ENCODE peak calls at places on chromosomes 5 and 9, in nine cellular contexts. Q is IMR-90, E is H9, D is HepG2, A is fibroblast of lung, Y is GM23248, Z is neural progenitor cell, J is PC-3, O is mammary epithelial cell. L is an unnamed sample.

GRCh38 chr9:137703842-137704508 is 85.2 kb downstream of the EHMT1 start:
- DNase-seq in Q (peak; percentile 57), E (no peak), D (no peak), A (no peak), Y (peak; percentile 39), Z (no peak), J (no peak), O (no peak), L (no peak)

GRCh38 chr5:53790026-53790425 is 229.6 kb downstream of the NDUFS4 start:
- DNase-seq in Q (no peak), E (no peak), D (no peak), A (no peak), Y (no peak), Z (no peak), J (no peak), O (no peak), L (no peak)

GRCh38 chr5:5158472-5158895 is 18.4 kb downstream of the ADAMTS16 start:
- DNase-seq in Q (no peak), E (no peak), D (no peak), A (peak; percentile 54), Y (peak; percentile 7), Z (no peak), J (no peak), O (no peak), L (no peak)

GRCh38 chr5:135228236-135228635 is 170.8 kb downstream of the MACROH2A1 start:
- DNase-seq in Q (no peak), E (no peak), D (no peak), A (no peak), Y (no peak), Z (no peak), J (no peak), O (no peak), L (no peak)

GRCh38 chr9:135240871-135241311 is 153.4 kb downstream of the OLFM1 start:
- DNase-seq in Q (no peak), E (no peak), D (no peak), A (no peak), Y (no peak), Z (no peak), J (no peak), O (no peak), L (no peak)

GRCh38 chr5:65320250-65320649 is 161.5 kb downstream of the ADAMTS6 start:
- DNase-seq in Q (no peak), E (no peak), D (no peak), A (no peak), Y (no peak), Z (no peak), J (no peak), O (no peak), L (no peak)

GRCh38 chr9:13267743-13268142 is 11.7 kb downstream of the MPDZ start:
- DNase-seq in Q (peak; percentile 94), E (no peak), D (no peak), A (peak; percentile 96), Y (peak; percentile 92), Z (no peak), J (peak; percentile 86), O (peak; percentile 67), L (peak; percentile 35)

GRCh38 chr5:150021491-150022162 is 21.1 kb downstream of the HMGXB3 start:
- DNase-seq in Q (peak; percentile 19), E (peak; percentile 75), D (no peak), A (peak; percentile 91), Y (peak; percentile 54), Z (no peak), J (peak; percentile 88), O (peak; percentile 88), L (no peak)

GRCh38 chr5:15452030-15452429 is 48.0 kb upstream of the FBXL7 start:
- DNase-seq in Q (no peak), E (no peak), D (no peak), A (no peak), Y (peak; percentile 32), Z (no peak), J (no peak), O (no peak), L (peak; percentile 16)

GRCh38 chr5:1405121-1405520 is 40.1 kb downstream of the SLC6A3 start:
- DNase-seq in Q (no peak), E (no peak), D (no peak), A (no peak), Y (no peak), Z (no peak), J (no peak), O (no peak), L (no peak)

GRCh38 chr5:177598477-177598876 is 1.5 kb upstream of the B4GALT7 start:
- DNase-seq in Q (no peak), E (no peak), D (no peak), A (peak; percentile 18), Y (peak; percentile 46), Z (no peak), J (no peak), O (no peak), L (no peak)

GRCh38 chr5:149215478-149216042 is 56.1 kb upstream of the AFAP1L1 start:
- DNase-seq in Q (peak; percentile 81), E (peak; percentile 17), D (no peak), A (peak; percentile 67), Y (peak; percentile 86), Z (no peak), J (peak; percentile 60), O (no peak), L (no peak)

GRCh38 chr5:14171621-14172020 is 28.5 kb downstream of the TRIO start:
- DNase-seq in Q (peak; percentile 85), E (no peak), D (peak; percentile 43), A (peak; percentile 77), Y (peak; percentile 61), Z (no peak), J (no peak), O (no peak), L (no peak)

GRCh38 chr9:37840560-37841194 is 40.1 kb downstream of the DCAF10 start:
- DNase-seq in Q (peak; percentile 88), E (no peak), D (no peak), A (peak; percentile 85), Y (peak; percentile 92), Z (no peak), J (peak; percentile 71), O (peak; percentile 80), L (no peak)

GRCh38 chr9:14585730-14586473 is 107.3 kb downstream of the ZDHHC21 start:
- DNase-seq in Q (no peak), E (no peak), D (no peak), A (no peak), Y (no peak), Z (no peak), J (no peak), O (no peak), L (no peak)

GRCh38 chr5:158879993-158880392 is 219.7 kb downstream of the EBF1 start:
- DNase-seq in Q (no peak), E (no peak), D (no peak), A (no peak), Y (no peak), Z (no peak), J (no peak), O (no peak), L (no peak)

GRCh38 chr9:32939576-32939975 is 61.9 kb downstream of the APTX start:
- DNase-seq in Q (no peak), E (no peak), D (no peak), A (no peak), Y (no peak), Z (no peak), J (no peak), O (peak; percentile 14), L (no peak)

GRCh38 chr5:124612023-124612422 is 134.4 kb downstream of the ZNF608 start:
- DNase-seq in Q (no peak), E (no peak), D (no peak), A (no peak), Y (no peak), Z (no peak), J (no peak), O (no peak), L (no peak)

GRCh38 chr5:172612771-172613170 is 28.3 kb upstream of the NEURL1B start:
- DNase-seq in Q (no peak), E (no peak), D (no peak), A (no peak), Y (no peak), Z (no peak), J (no peak), O (no peak), L (no peak)

GRCh38 chr9:109381011-109381729 is 60.3 kb upstream of the EPB41L4B start:
- DNase-seq in Q (peak; percentile 37), E (no peak), D (peak; percentile 38), A (peak; percentile 72), Y (peak; percentile 73), Z (no peak), J (peak; percentile 54), O (peak; percentile 43), L (no peak)
- H3K4me2 ChIP-seq in Q (no peak overlapping the region), E (no peak overlapping the region), D (no peak overlapping the region), A (no peak overlapping the region), Y (no peak overlapping the region), Z (no peak overlapping the region), J (no peak overlapping the region), O (no peak overlapping the region), L (no peak overlapping the region)

GRCh38 chr5:126195410-126196100 is 227.7 kb upstream of the GRAMD2B start:
- DNase-seq in Q (no peak), E (no peak), D (no peak), A (no peak), Y (no peak), Z (no peak), J (no peak), O (peak; percentile 3), L (no peak)
- H2AFZ ChIP-seq in Q (no peak overlapping the region), E (no peak overlapping the region), D (no peak overlapping the region), A (no peak overlapping the region), Y (peak overlapping the region; percentile 29), Z (no peak overlapping the region), J (no peak overlapping the region), O (peak overlapping the region; percentile 27), L (no peak overlapping the region)

GRCh38 chr9:35353731-35354365 is 136.1 kb upstream of the RUSC2 start:
- DNase-seq in Q (peak; percentile 41), E (no peak), D (no peak), A (no peak), Y (peak; percentile 61), Z (no peak), J (no peak), O (no peak), L (no peak)

GRCh38 chr9:35349287-35349990 is 140.5 kb upstream of the RUSC2 start:
- DNase-seq in Q (peak; percentile 35), E (no peak), D (no peak), A (no peak), Y (peak; percentile 67), Z (no peak), J (peak; percentile 64), O (no peak), L (no peak)

GRCh38 chr9:35348109-35348508 is 141.8 kb upstream of the RUSC2 start:
- DNase-seq in Q (no peak), E (no peak), D (no peak), A (no peak), Y (no peak), Z (no peak), J (no peak), O (no peak), L (no peak)

GRCh38 chr9:35350827-35351549 is 138.9 kb upstream of the RUSC2 start:
- DNase-seq in Q (peak; percentile 93), E (no peak), D (no peak), A (peak; percentile 81), Y (peak; percentile 70), Z (no peak), J (peak; percentile 48), O (no peak), L (no peak)

GRCh38 chr9:35350212-35350611 is 139.7 kb upstream of the RUSC2 start:
- DNase-seq in Q (no peak), E (no peak), D (no peak), A (no peak), Y (peak; percentile 12), Z (no peak), J (no peak), O (no peak), L (no peak)
- H3K4me2 ChIP-seq in Q (peak overlapping the region; percentile 63), E (no peak overlapping the region), D (no peak overlapping the region), A (peak overlapping the region; percentile 62), Y (peak overlapping the region; percentile 36), Z (no peak overlapping the region), J (peak overlapping the region; percentile 33), O (no peak overlapping the region), L (no peak overlapping the region)

GRCh38 chr5:143931389-143931984 is 119.5 kb downstream of the HMHB1 start:
- DNase-seq in Q (no peak), E (no peak), D (no peak), A (no peak), Y (no peak), Z (peak; percentile 2), J (no peak), O (no peak), L (no peak)
- H2AFZ ChIP-seq in Q (peak overlapping the region; percentile 48), E (no peak overlapping the region), D (no peak overlapping the region), A (no peak overlapping the region), Y (no peak overlapping the region), Z (peak overlapping the region; percentile 77), J (no peak overlapping the region), O (peak overlapping the region; percentile 66), L (no peak overlapping the region)

L was measured in hepatocyte.